ENCODE peak calls at places on chromosomes 16 and 17, in six cellular contexts. R is left ventricle myocardium inferior, O is tibial artery, F is A549, U is HCT116, H is mucosa of descending colon. Z is an unnamed sample. For H3K4me1, the result is how much of the 10 kb centered on the place peaks cover.

GRCh38 chr17:40498281-40499084 is 2.9 kb downstream of the TNS4 start:
- DNase-seq in R (no peak), O (no peak), F (no peak), U (no peak), H (no peak), Z (no peak)

GRCh38 chr16:10770907-10771306 is 27.3 kb downstream of the NUBP1 start:
- DNase-seq in R (no peak), O (no peak), F (no peak), U (no peak), H (no peak), Z (no peak)

GRCh38 chr17:41360291-41360995 is 9.2 kb downstream of the KRT33B start:
- DNase-seq in R (no peak), O (no peak), F (no peak), U (no peak), H (no peak), Z (no peak)

GRCh38 chr16:1706386-1707192 is 594 bp downstream of the MAPK8IP3 start:
- DNase-seq in R (no peak), O (no peak), F (no peak), U (no peak), H (no peak), Z (peak)

GRCh38 chr16:85490407-85490806 is 122.7 kb upstream of the GSE1 start:
- DNase-seq in R (no peak), O (no peak), F (no peak), U (no peak), H (no peak), Z (no peak)

GRCh38 chr16:19842758-19843157 is 41.9 kb downstream of the GPRC5B start:
- DNase-seq in R (no peak), O (no peak), F (no peak), U (no peak), H (no peak), Z (no peak)

GRCh38 chr17:42849031-42849430 is 2.0 kb upstream of the AOC3 start:
- DNase-seq in R (no peak), O (no peak), F (no peak), U (no peak), H (no peak), Z (no peak)

GRCh38 chr16:78002915-78003538 is 19.3 kb upstream of the CLEC3A start:
- DNase-seq in R (peak), O (peak), F (peak), U (peak), H (peak), Z (peak)

GRCh38 chr16:75550211-75550662 is 5.8 kb downstream of the TMEM231 start:
- DNase-seq in R (no peak), O (peak), F (peak), U (no peak), H (no peak), Z (no peak)

GRCh38 chr16:52677487-52677886 is 130.5 kb upstream of the TOX3 start:
- DNase-seq in R (no peak), O (no peak), F (no peak), U (no peak), H (no peak), Z (no peak)

GRCh38 chr17:42378597-42379594 is 9.3 kb downstream of the STAT3 start:
- DNase-seq in R (no peak), O (no peak), F (no peak), U (no peak), H (no peak), Z (no peak)

GRCh38 chr16:12573730-12574383 is 229.8 kb downstream of the CPPED1 start:
- DNase-seq in R (peak), O (no peak), F (peak), U (peak), H (no peak), Z (no peak)

GRCh38 chr17:6547336-6547735 is 9.0 kb downstream of the PITPNM3 start:
- DNase-seq in R (no peak), O (no peak), F (no peak), U (no peak), H (no peak), Z (no peak)

GRCh38 chr17:16304832-16305231 is 48.4 kb downstream of the CENPV start:
- DNase-seq in R (no peak), O (no peak), F (peak), U (no peak), H (no peak), Z (no peak)

GRCh38 chr17:64773836-64774761 is 112.0 kb upstream of the SMURF2 start:
- DNase-seq in R (no peak), O (no peak), F (peak), U (peak), H (peak), Z (peak)

GRCh38 chr16:68040506-68041288 is 17.6 kb downstream of the DUS2 start:
- DNase-seq in R (peak), O (peak), F (peak), U (peak), H (peak), Z (peak)

GRCh38 chr17:45440161-45440859 is 7.6 kb upstream of the ARHGAP27 start:
- DNase-seq in R (no peak), O (no peak), F (peak), U (no peak), H (no peak), Z (no peak)

GRCh38 chr17:63930951-63931575 is 1.1 kb downstream of the CD79B start:
- DNase-seq in R (peak), O (peak), F (no peak), U (no peak), H (peak), Z (no peak)

GRCh38 chr17:70208080-70208794 is 38.9 kb downstream of the KCNJ2 start:
- DNase-seq in R (no peak), O (no peak), F (no peak), U (no peak), H (no peak), Z (no peak)

GRCh38 chr16:11017499-11017898 is 73.1 kb downstream of the CLEC16A start:
- DNase-seq in R (no peak), O (no peak), F (no peak), U (no peak), H (no peak), Z (no peak)

GRCh38 chr16:53534206-53534605 is 31.2 kb upstream of the AKTIP start:
- DNase-seq in R (no peak), O (no peak), F (no peak), U (no peak), H (no peak), Z (no peak)

GRCh38 chr17:20084621-20085282 is 75.6 kb downstream of the SPECC1 start:
- DNase-seq in R (no peak), O (no peak), F (no peak), U (no peak), H (no peak), Z (no peak)

GRCh38 chr16:80739523-80739922 is 64.9 kb downstream of the CDYL2 start:
- DNase-seq in R (no peak), O (no peak), F (no peak), U (no peak), H (no peak), Z (no peak)

GRCh38 chr16:69833791-69834282 is 71.7 kb downstream of the WWP2 start:
- DNase-seq in R (no peak), O (no peak), F (no peak), U (no peak), H (no peak), Z (no peak)

GRCh38 chr16:50036426-50036825 is 11.4 kb downstream of the CNEP1R1 start:
- DNase-seq in R (no peak), O (no peak), F (no peak), U (no peak), H (no peak), Z (no peak)

GRCh38 chr16:69326172-69326873 is 4.1 kb downstream of the PDF start:
- DNase-seq in R (no peak), O (no peak), F (no peak), U (no peak), H (peak), Z (no peak)

GRCh38 chr17:2172447-2172938 is 117.6 kb downstream of the HIC1 start:
- DNase-seq in R (peak), O (no peak), F (peak), U (no peak), H (no peak), Z (no peak)

DNA sequence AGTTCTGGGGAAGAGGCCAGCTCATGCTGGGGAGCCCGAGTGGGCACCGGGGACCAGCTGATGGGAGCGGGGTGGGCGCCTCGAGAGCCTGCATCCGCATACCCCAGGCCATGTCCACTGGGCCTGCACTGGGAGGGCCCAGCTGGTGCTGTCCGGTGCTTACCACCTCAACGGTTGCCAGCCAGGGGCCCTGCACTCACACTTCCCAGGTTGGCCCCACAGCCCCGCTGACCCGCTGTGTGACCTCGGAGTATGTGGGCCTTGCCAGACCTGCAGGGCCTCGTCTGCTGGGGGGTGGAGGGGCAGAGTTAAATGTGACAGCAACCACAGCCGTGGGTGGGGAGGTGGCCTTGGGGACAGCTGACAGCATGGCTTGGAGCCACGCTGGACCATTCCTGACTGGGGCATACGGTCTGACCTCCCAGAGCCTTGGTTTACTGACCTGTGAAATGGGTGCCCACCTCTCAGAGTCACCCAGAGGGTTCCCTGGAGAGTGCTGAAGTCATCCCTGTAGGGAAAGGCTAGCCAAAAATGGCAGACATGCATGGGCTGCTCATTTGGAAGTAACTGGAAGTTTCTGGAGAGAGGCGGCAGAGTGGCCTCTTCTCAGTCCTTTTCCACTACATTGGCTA is 5.4 kb upstream of the GAA start:
- DNase-seq in R (no peak), O (no peak), F (no peak), U (no peak), H (no peak), Z (no peak)
- H3K4me3 ChIP-seq in R (no peak), O (no peak), F (no peak), U (no peak), H (no peak), Z (no peak)

GRCh38 chr16:88400186-88400585 is 17.4 kb downstream of the ZNF469 start:
- DNase-seq in R (no peak), O (no peak), F (no peak), U (no peak), H (no peak), Z (no peak)

GRCh38 chr16:88403794-88404581 is 21.2 kb downstream of the ZNF469 start:
- DNase-seq in R (no peak), O (no peak), F (no peak), U (no peak), H (no peak), Z (no peak)

GRCh38 chr16:88401604-88402246 is 19.0 kb downstream of the ZNF469 start:
- DNase-seq in R (no peak), O (no peak), F (no peak), U (no peak), H (no peak), Z (no peak)

GRCh38 chr16:88404769-88405168 is 22.0 kb downstream of the ZNF469 start:
- DNase-seq in R (no peak), O (no peak), F (no peak), U (no peak), H (no peak), Z (no peak)

GRCh38 chr16:88402551-88402950 is 19.8 kb downstream of the ZNF469 start:
- DNase-seq in R (no peak), O (no peak), F (no peak), U (no peak), H (no peak), Z (no peak)
- H3K4me1 ChIP-seq in R (under half), O (under half), F (under half), U (under half), H (under half), Z (under half)

GRCh38 chr17:28985950-28986713 is 19.7 kb downstream of the SEZ6 start:
- DNase-seq in R (no peak), O (no peak), F (no peak), U (no peak), H (no peak), Z (no peak)
- H3K4me3 ChIP-seq in R (no peak), O (no peak), F (no peak), U (no peak), H (no peak), Z (no peak)

GRCh38 chr17:78383725-78384471 is 5.4 kb downstream of the PGS1 start:
- DNase-seq in R (peak), O (peak), F (no peak), U (no peak), H (peak), Z (peak)
- H3K4me1 ChIP-seq in R (half or more), O (under half), F (under half), U (under half), H (half or more), Z (under half)

GRCh38 chr16:89706446-89707260 is 5.1 kb upstream of the SPATA2L start:
- DNase-seq in R (no peak), O (no peak), F (no peak), U (no peak), H (no peak), Z (no peak)
- H3K4me3 ChIP-seq in R (no peak), O (no peak), F (no peak), U (peak), H (no peak), Z (no peak)